ENCODE peak calls at places on chromosome 14, in seven cellular contexts. A is neural crest cell, S is left colon, I is frontal cortex, P is tibial artery, G is SW480, C is hepatic stellate cell. F is an unnamed sample.

GRCh38 chr14:69093551-69094421 is 59.1 kb downstream of the DCAF5 start:
- DNase-seq in I (peak), G (peak), S (no peak), P (no peak), A (peak), C (peak), F (no peak)

GRCh38 chr14:51652168-51653095 is 722 bp downstream of the FRMD6 start:
- DNase-seq in G (peak), C (no peak), I (no peak), S (peak), P (peak), A (no peak), F (peak)

GRCh38 chr14:69569859-69570258 is 4.8 kb downstream of the CCDC177 start:
- DNase-seq in C (no peak), S (no peak), I (no peak), G (no peak), A (no peak), P (no peak), F (no peak)

GRCh38 chr14:34072921-34073320 is 122.0 kb upstream of the EGLN3 start:
- DNase-seq in I (no peak), C (no peak), P (no peak), S (no peak), A (no peak), G (no peak), F (no peak)

GRCh38 chr14:71933026-71933587 is 878 bp downstream of the RGS6 start:
- DNase-seq in C (no peak), G (peak), P (no peak), I (no peak), A (no peak), S (no peak), F (no peak)

GRCh38 chr14:74275265-74275841 is 27.4 kb downstream of the ABCD4 start:
- DNase-seq in I (no peak), A (no peak), P (no peak), C (peak), G (peak), S (no peak), F (peak)

GRCh38 chr14:20988717-20989116 is 1.1 kb upstream of the METTL17 start:
- DNase-seq in C (no peak), G (no peak), I (no peak), A (no peak), P (no peak), S (no peak), F (no peak)

GRCh38 chr14:22836301-22837058 is at the start of gene MMP14:
- DNase-seq in C (peak), I (peak), S (peak), P (peak), A (peak), G (peak), F (no peak)

GRCh38 chr14:92903359-92903758 is 19.6 kb upstream of the CHGA start:
- DNase-seq in G (no peak), P (no peak), C (no peak), I (no peak), S (no peak), A (no peak), F (no peak)

GRCh38 chr14:53432378-53432802 is 279.3 kb upstream of the DDHD1 start:
- DNase-seq in S (no peak), I (no peak), C (peak), G (peak), A (peak), P (no peak), F (peak)

GRCh38 chr14:71586131-71586893 is 345.9 kb upstream of the RGS6 start:
- DNase-seq in S (no peak), G (no peak), P (peak), C (no peak), I (no peak), A (no peak), F (no peak)

GRCh38 chr14:36313206-36313605 is 7.2 kb downstream of the MBIP start:
- DNase-seq in A (no peak), G (no peak), S (no peak), P (no peak), C (no peak), I (no peak), F (no peak)

GRCh38 chr14:37047996-37048395 is 124.4 kb downstream of the SLC25A21 start:
- DNase-seq in G (no peak), A (no peak), S (no peak), C (no peak), P (no peak), I (no peak), F (no peak)

GRCh38 chr14:105859717-105860614 is 333.6 kb downstream of the TMEM121 start:
- DNase-seq in C (no peak), P (no peak), A (no peak), I (no peak), S (no peak), G (no peak), F (no peak)

GRCh38 chr14:53144244-53144643 is 8.9 kb downstream of the DDHD1 start:
- DNase-seq in C (no peak), S (no peak), A (no peak), I (no peak), P (no peak), G (no peak), F (no peak)

GRCh38 chr14:75259946-75260545 is 18.6 kb upstream of the FOS start:
- DNase-seq in P (no peak), C (no peak), G (no peak), I (no peak), S (no peak), A (no peak), F (peak)

GRCh38 chr14:24673534-24674203 is 39.7 kb upstream of the GZMB start:
- DNase-seq in I (no peak), C (no peak), S (no peak), P (no peak), A (no peak), G (peak), F (peak)

GRCh38 chr14:82009993-82010392 is 476.3 kb upstream of the SEL1L start:
- DNase-seq in C (no peak), A (no peak), P (no peak), S (no peak), I (no peak), G (no peak), F (no peak)

GRCh38 chr14:50051106-50051505 is 65.3 kb downstream of the VCPKMT start:
- DNase-seq in P (no peak), A (no peak), G (no peak), C (no peak), I (no peak), S (no peak), F (no peak)

F was measured in Jurkat, Clone E6-1.